ENCODE peak calls at places on chromosomes 6 and 20, in five cellular contexts. S is HT1080; W is anterior cingulate cortex; X is neural progenitor cell; L is CD4-positive, alpha-beta T cell. J is an unnamed sample.

GRCh38 chr20:58022711-58023110 is 205.7 kb downstream of the ANKRD60 start:
- DNase-seq in S (no peak), W (no peak), X (no peak), L (no peak), J (no peak)

GRCh38 chr6:19852090-19852457 is 14.9 kb downstream of the ID4 start:
- DNase-seq in S (no peak), W (no peak), X (no peak), L (no peak), J (no peak)

GRCh38 chr6:62150048-62150663 is 135.9 kb downstream of the KHDRBS2 start:
- DNase-seq in S (peak), W (no peak), X (peak), L (no peak), J (no peak)

GRCh38 chr6:168860987-168861386 is 392.7 kb downstream of the THBS2 start:
- DNase-seq in S (no peak), W (no peak), X (no peak), L (no peak), J (no peak)

GRCh38 chr6:28802417-28803336 is 121.1 kb downstream of the TRIM27 start:
- DNase-seq in S (peak), W (no peak), X (no peak), L (no peak), J (no peak)

GRCh38 chr6:38796006-38796405 is 80.9 kb downstream of the DNAH8 start:
- DNase-seq in S (no peak), W (no peak), X (no peak), L (no peak), J (no peak)

GRCh38 chr6:1736346-1737105 is 126.8 kb downstream of the FOXC1 start:
- DNase-seq in S (no peak), W (no peak), X (no peak), L (no peak), J (no peak)

GRCh38 chr6:18422136-18422535 is 35.0 kb downstream of the RNF144B start:
- DNase-seq in S (no peak), W (no peak), X (no peak), L (no peak), J (no peak)

GRCh38 chr20:25090492-25091429 is 8.8 kb upstream of the VSX1 start:
- DNase-seq in S (peak), W (no peak), X (no peak), L (peak), J (no peak)

GRCh38 chr20:24096256-24096655 is 107.7 kb upstream of the GGTLC1 start:
- DNase-seq in S (no peak), W (no peak), X (peak), L (no peak), J (no peak)

GRCh38 chr6:150685860-150686259 is 86.2 kb downstream of the PLEKHG1 start:
- DNase-seq in S (peak), W (no peak), X (peak), L (peak), J (peak)

GRCh38 chr20:18974660-18975059 is 161.1 kb downstream of the SCP2D1 start:
- DNase-seq in S (no peak), W (no peak), X (no peak), L (no peak), J (no peak)

GRCh38 chr20:33685328-33686007 is 717 bp downstream of the E2F1 start:
- DNase-seq in S (no peak), W (no peak), X (peak), L (no peak), J (no peak)

GRCh38 chr6:44630125-44631028 is 242.9 kb downstream of the CDC5L start:
- DNase-seq in S (peak), W (no peak), X (peak), L (no peak), J (peak)

GRCh38 chr20:58665606-58666005 is 14.5 kb downstream of the STX16 start:
- DNase-seq in S (no peak), W (no peak), X (no peak), L (no peak), J (no peak)

GRCh38 chr20:4949833-4950178 is 51.5 kb downstream of the SLC23A2 start:
- DNase-seq in S (no peak), W (no peak), X (peak), L (no peak), J (peak)

GRCh38 chr20:20685635-20686034 is 26.8 kb downstream of the RALGAPA2 start:
- DNase-seq in S (no peak), W (no peak), X (no peak), L (no peak), J (no peak)

GRCh38 chr6:91081452-91082067 is 494.7 kb upstream of the MAP3K7 start:
- DNase-seq in S (peak), W (no peak), X (peak), L (no peak), J (peak)

GRCh38 chr6:159014406-159014805 is 14.4 kb upstream of the RSPH3 start:
- DNase-seq in S (no peak), W (no peak), X (no peak), L (no peak), J (no peak)

GRCh38 chr6:100382767-100383195 is 81.9 kb downstream of the SIM1 start:
- DNase-seq in S (no peak), W (no peak), X (no peak), L (no peak), J (no peak)

GRCh38 chr6:34476048-34476328 is 10.1 kb downstream of the PACSIN1 start:
- DNase-seq in S (no peak), W (no peak), X (no peak), L (no peak), J (no peak)

GRCh38 chr6:35247642-35248231 is 11.8 kb upstream of the ZNF76 start:
- DNase-seq in S (no peak), W (no peak), X (no peak), L (no peak), J (no peak)